ENCODE peak calls at places on chromosomes 7 and 10, in six cellular contexts. D is activated gamma-delta T cell treated with Interleukin-2 at 50 U/mL for 16 hours; Y is stimulated activated CD8-positive, alpha-beta memory T cell treated with anti-CD3 and anti-CD28 coated beads, Interleukin-2, amount 100 ng/mL, for 1 hour; N is C1 segment of cervical spinal cord; W is GM04503; U is effector memory CD8-positive, alpha-beta T cell. V is an unnamed sample.

GRCh38 chr7:40714338-40715052 is 579.7 kb downstream of the SUGCT start:
- DNase-seq in D (no peak), W (no peak), U (no peak), N (no peak), Y (no peak), V (no peak)

GRCh38 chr10:109405338-109405737 is 518.0 kb downstream of the XPNPEP1 start:
- DNase-seq in D (no peak), N (no peak), U (no peak), Y (no peak), W (no peak), V (no peak)

GRCh38 chr7:50266893-50267386 is 37.6 kb upstream of the IKZF1 start:
- DNase-seq in U (peak; percentile 62), W (no peak), D (peak; percentile 81), N (no peak), Y (peak; percentile 55), V (no peak)

GRCh38 chr7:140005754-140006503 is 56.8 kb downstream of the PARP12 start:
- DNase-seq in N (no peak), W (no peak), Y (no peak), U (no peak), D (no peak), V (no peak)

GRCh38 chr10:61244261-61244775 is 208.9 kb downstream of the TMEM26 start:
- DNase-seq in U (no peak), N (no peak), W (no peak), D (no peak), Y (no peak), V (no peak)

GRCh38 chr7:124840435-124840834 is 74.8 kb upstream of the GPR37 start:
- DNase-seq in N (no peak), W (no peak), Y (no peak), U (no peak), D (no peak), V (no peak)

GRCh38 chr7:30237271-30237695 is 47.1 kb upstream of the ZNRF2 start:
- DNase-seq in N (no peak), W (no peak), Y (no peak), U (no peak), D (no peak), V (no peak)

GRCh38 chr10:110651044-110651958 is 7.2 kb downstream of the RBM20 start:
- DNase-seq in Y (no peak), N (no peak), U (no peak), D (no peak), W (peak; percentile 47), V (no peak)

GRCh38 chr10:59741583-59741982 is 11.7 kb downstream of the MRLN start:
- DNase-seq in W (no peak), U (no peak), Y (no peak), D (no peak), N (no peak), V (no peak)

GRCh38 chr7:18356195-18356645 is 139.3 kb upstream of the HDAC9 start:
- DNase-seq in N (no peak), W (no peak), Y (no peak), D (no peak), U (no peak), V (no peak)

GRCh38 chr10:60816624-60817023 is 38.3 kb downstream of the CDK1 start:
- DNase-seq in W (peak; percentile 67), U (peak; percentile 23), Y (no peak), D (peak; percentile 12), N (peak; percentile 3), V (peak; percentile 44)

GRCh38 chr10:131852161-131852822 is 48.5 kb upstream of the PPP2R2D start:
- DNase-seq in U (no peak), W (no peak), N (no peak), D (no peak), Y (no peak), V (no peak)

GRCh38 chr7:74013539-74014272 is 14.3 kb upstream of the ELN start:
- DNase-seq in U (no peak), W (no peak), D (no peak), N (no peak), Y (no peak), V (no peak)

GRCh38 chr10:24929056-24929544 is 23.3 kb downstream of the PRTFDC1 start:
- DNase-seq in D (no peak), U (no peak), Y (no peak), W (peak; percentile 63), N (no peak), V (no peak)

GRCh38 chr10:132461103-132461682 is 64.2 kb downstream of the PWWP2B start:
- DNase-seq in Y (no peak), N (no peak), W (no peak), D (no peak), U (no peak), V (no peak)

GRCh38 chr10:1273372-1274097 is 217.3 kb downstream of the WDR37 start:
- DNase-seq in U (no peak), N (no peak), Y (no peak), D (no peak), W (no peak), V (no peak)

GRCh38 chr7:148735141-148735540 is 36.4 kb downstream of the CUL1 start:
- DNase-seq in N (no peak), W (no peak), D (no peak), U (no peak), Y (no peak), V (no peak)

GRCh38 chr7:4017081-4017480 is 665.0 kb upstream of the FOXK1 start:
- DNase-seq in Y (no peak), U (no peak), D (no peak), W (no peak), N (no peak), V (no peak)

GRCh38 chr10:57849726-57850357 is 417.9 kb downstream of the IPMK start:
- DNase-seq in D (no peak), U (no peak), W (no peak), N (no peak), Y (no peak), V (no peak)

GRCh38 chr7:27096756-27097514 is 1.1 kb upstream of the HOXA1 start:
- DNase-seq in U (no peak), N (no peak), D (no peak), Y (no peak), W (no peak), V (no peak)

GRCh38 chr7:77447616-77448015 is 31.5 kb upstream of the GSAP start:
- DNase-seq in D (no peak), Y (no peak), U (no peak), N (no peak), W (no peak), V (no peak)

GRCh38 chr7:77606561-77606960 is 69.5 kb downstream of the PTPN12 start:
- DNase-seq in U (no peak), D (no peak), N (no peak), W (no peak), Y (no peak), V (no peak)

GRCh38 chr7:70389752-70390151 is 742.2 kb upstream of the GALNT17 start:
- DNase-seq in D (no peak), W (no peak), U (no peak), N (no peak), Y (no peak), V (no peak)

GRCh38 chr10:74187237-74187636 is 36.2 kb downstream of the ADK start:
- DNase-seq in N (no peak), U (no peak), W (no peak), D (no peak), Y (no peak), V (no peak)

GRCh38 chr10:107553470-107553869 is 389.0 kb upstream of the SORCS1 start:
- DNase-seq in U (no peak), D (no peak), Y (no peak), N (no peak), W (peak; percentile 1), V (no peak)

GRCh38 chr7:43879477-43879876 is 10.2 kb upstream of the MRPS24 start:
- DNase-seq in N (no peak), D (no peak), U (no peak), Y (no peak), W (peak; percentile 59), V (no peak)

GRCh38 chr7:2931034-2931415 is 86.9 kb upstream of the GNA12 start:
- DNase-seq in U (no peak), N (no peak), W (no peak), D (no peak), Y (no peak), V (no peak)